ENCODE peak calls at places on chromosome 16, in five cellular contexts. One of them, this sample, is unnamed.

GRCh38 chr16:1723450-1724147 is 17.6 kb downstream of the MAPK8IP3 start:
- DNase-seq in Kasumi-1: peak; percentile 15
- DNase-seq in NB4: peak; percentile 33
- DNase-seq in activated gamma-delta T cell treated with Interleukin-2 at 50 U/mL for 16 hours: peak; percentile 45
- DNase-seq in vagina: no peak
- DNase-seq in this sample: peak; percentile 48

GRCh38 chr16:17532338-17532995 is 61.7 kb upstream of the XYLT1 start:
- DNase-seq in NB4: no peak
- DNase-seq in activated gamma-delta T cell treated with Interleukin-2 at 50 U/mL for 16 hours: no peak
- DNase-seq in vagina: no peak
- DNase-seq in Kasumi-1: no peak
- DNase-seq in this sample: no peak

GRCh38 chr16:68939921-68940320 is 96.6 kb downstream of the TANGO6 start:
- DNase-seq in vagina: no peak
- DNase-seq in NB4: no peak
- DNase-seq in Kasumi-1: no peak
- DNase-seq in activated gamma-delta T cell treated with Interleukin-2 at 50 U/mL for 16 hours: no peak
- DNase-seq in this sample: no peak

GRCh38 chr16:54748611-54749190 is 182.0 kb upstream of the IRX5 start:
- DNase-seq in vagina: no peak
- DNase-seq in NB4: no peak
- DNase-seq in Kasumi-1: no peak
- DNase-seq in activated gamma-delta T cell treated with Interleukin-2 at 50 U/mL for 16 hours: no peak
- DNase-seq in this sample: no peak

GRCh38 chr16:565420-566330 is 1.1 kb upstream of the NHLRC4 start:
- DNase-seq in NB4: peak; percentile 30
- DNase-seq in vagina: no peak
- DNase-seq in Kasumi-1: no peak
- DNase-seq in activated gamma-delta T cell treated with Interleukin-2 at 50 U/mL for 16 hours: no peak
- DNase-seq in this sample: no peak

GRCh38 chr16:67917852-67918236 is 13.8 kb downstream of the CTRL start:
- DNase-seq in Kasumi-1: no peak
- DNase-seq in vagina: no peak
- DNase-seq in activated gamma-delta T cell treated with Interleukin-2 at 50 U/mL for 16 hours: peak; percentile 22
- DNase-seq in NB4: peak; percentile 69
- DNase-seq in this sample: no peak

GRCh38 chr16:67212766-67213165 is 13.8 kb downstream of the ELMO3 start:
- DNase-seq in NB4: no peak
- DNase-seq in Kasumi-1: no peak
- DNase-seq in activated gamma-delta T cell treated with Interleukin-2 at 50 U/mL for 16 hours: no peak
- DNase-seq in vagina: no peak
- DNase-seq in this sample: no peak

GRCh38 chr16:67399218-67399733 is 6.0 kb upstream of the TPPP3 start:
- DNase-seq in NB4: peak; percentile 71
- DNase-seq in vagina: no peak
- DNase-seq in activated gamma-delta T cell treated with Interleukin-2 at 50 U/mL for 16 hours: peak; percentile 27
- DNase-seq in Kasumi-1: no peak
- DNase-seq in this sample: peak; percentile 49

GRCh38 chr16:70746708-70747424 is 54.1 kb downstream of the VAC14 start:
- DNase-seq in vagina: no peak
- DNase-seq in NB4: peak; percentile 100
- DNase-seq in Kasumi-1: peak; percentile 24
- DNase-seq in activated gamma-delta T cell treated with Interleukin-2 at 50 U/mL for 16 hours: no peak
- DNase-seq in this sample: no peak

GRCh38 chr16:78976212-78976611 is 624.3 kb downstream of the MAF start:
- DNase-seq in vagina: no peak
- DNase-seq in Kasumi-1: no peak
- DNase-seq in activated gamma-delta T cell treated with Interleukin-2 at 50 U/mL for 16 hours: no peak
- DNase-seq in NB4: no peak
- DNase-seq in this sample: no peak

GRCh38 chr16:25443994-25444393 is 186.3 kb upstream of the ZKSCAN2 start:
- DNase-seq in Kasumi-1: no peak
- DNase-seq in activated gamma-delta T cell treated with Interleukin-2 at 50 U/mL for 16 hours: no peak
- DNase-seq in NB4: no peak
- DNase-seq in vagina: no peak
- DNase-seq in this sample: no peak

GRCh38 chr16:50152386-50152806 is 710 bp upstream of the TENT4B start:
- DNase-seq in vagina: no peak
- DNase-seq in NB4: peak; percentile 75
- DNase-seq in Kasumi-1: peak; percentile 58
- DNase-seq in activated gamma-delta T cell treated with Interleukin-2 at 50 U/mL for 16 hours: peak; percentile 60
- DNase-seq in this sample: no peak